ENCODE peak calls at places on chromosomes 4 and X, in six cellular contexts. O is memory B cell, M is RPMI8226, I is HFF-Myc, J is H9, T is NCI-H1092. P is an unnamed sample.

GRCh38 chr4:48756689-48757220 is 23.3 kb downstream of the FRYL start:
- DNase-seq in I (no peak), T (no peak), O (no peak), J (no peak), M (no peak), P (no peak)

GRCh38 chr4:132642196-132642817 is 506.8 kb upstream of the PCDH10 start:
- DNase-seq in M (peak), J (peak), I (no peak), T (peak), O (no peak), P (no peak)

GRCh38 chr4:103150677-103151076 is 47.5 kb downstream of the CENPE start:
- DNase-seq in J (no peak), T (no peak), O (no peak), M (no peak), I (no peak), P (no peak)

GRCh38 chrX:80808854-80809493 is 703 bp downstream of the BRWD3 start:
- DNase-seq in M (peak), I (no peak), O (peak), T (peak), J (peak), P (no peak)

GRCh38 chrX:72127332-72127731 is 4.4 kb downstream of the RTL5 start:
- DNase-seq in I (no peak), J (no peak), M (no peak), T (no peak), O (no peak), P (no peak)

GRCh38 chrX:87525771-87526229 is 8.2 kb downstream of the KLHL4 start:
- DNase-seq in M (no peak), O (no peak), I (no peak), J (no peak), T (no peak), P (no peak)

GRCh38 chr4:76588268-76588667 is 153.2 kb downstream of the SHROOM3 start:
- DNase-seq in O (no peak), T (no peak), J (peak), M (no peak), I (no peak), P (no peak)

GRCh38 chr4:20062054-20062453 is 189.7 kb upstream of the SLIT2 start:
- DNase-seq in J (no peak), I (no peak), T (no peak), M (no peak), O (no peak), P (no peak)

GRCh38 chrX:1306909-1307625 is 29.5 kb upstream of the IL3RA start:
- DNase-seq in I (no peak), J (no peak), M (peak), T (no peak), O (no peak), P (no peak)

GRCh38 chrX:13194291-13195103 is 125.4 kb downstream of the ATXN3L start:
- DNase-seq in I (no peak), M (no peak), T (peak), O (no peak), J (no peak), P (no peak)

GRCh38 chrX:28586891-28587635 is at the start of gene IL1RAPL1:
- DNase-seq in I (peak), O (no peak), T (no peak), J (no peak), M (no peak), P (no peak)

GRCh38 chr4:86307432-86307831 is 52.4 kb downstream of the MAPK10 start:
- DNase-seq in O (no peak), J (no peak), I (no peak), M (no peak), T (no peak), P (no peak)

P was measured in GM12892.